ENCODE peak calls at places on chromosomes 4 and X, in eight cellular contexts. One of them, this sample, is unnamed.

GRCh38 chr4:104500452-104500851 is 5.8 kb upstream of the CXXC4 start:
- ATAC-seq in activated T-helper 17 cell treated with anti-CD3 and anti-CD28 coated beads, Interleukin-2, amount 50 U/mL, for 72 hours: no peak
- ATAC-seq in activated T-cell treated with anti-CD3 and anti-CD28 coated beads, Interleukin-2, amount 50 U/mL, for 4 hours: no peak
- ATAC-seq in right cardiac atrium: peak; percentile 87
- ATAC-seq in stimulated activated memory B cell treated with anti-CD40 and anti-IgM and Interleukin-4, amounts not matched to agents 10 μg/mL and 1 μg/mL and 100 μg/mL, for 72 hours: no peak
- ATAC-seq in HCT116: no peak
- ATAC-seq in effector memory CD8-positive, alpha-beta T cell: no peak
- ATAC-seq in heart left ventricle: peak; percentile 77
- ATAC-seq in this sample: no peak

GRCh38 chrX:17846045-17846444 is 15.1 kb downstream of the RAI2 start:
- ATAC-seq in activated T-helper 17 cell treated with anti-CD3 and anti-CD28 coated beads, Interleukin-2, amount 50 U/mL, for 72 hours: no peak
- ATAC-seq in activated T-cell treated with anti-CD3 and anti-CD28 coated beads, Interleukin-2, amount 50 U/mL, for 4 hours: no peak
- ATAC-seq in right cardiac atrium: no peak
- ATAC-seq in stimulated activated memory B cell treated with anti-CD40 and anti-IgM and Interleukin-4, amounts not matched to agents 10 μg/mL and 1 μg/mL and 100 μg/mL, for 72 hours: no peak
- ATAC-seq in HCT116: no peak
- ATAC-seq in effector memory CD8-positive, alpha-beta T cell: no peak
- ATAC-seq in heart left ventricle: no peak
- ATAC-seq in this sample: peak; percentile 48

GRCh38 chr4:53431052-53431451 is 53.6 kb downstream of the FIP1L1 start:
- ATAC-seq in activated T-helper 17 cell treated with anti-CD3 and anti-CD28 coated beads, Interleukin-2, amount 50 U/mL, for 72 hours: peak; percentile 68
- ATAC-seq in activated T-cell treated with anti-CD3 and anti-CD28 coated beads, Interleukin-2, amount 50 U/mL, for 4 hours: peak; percentile 63
- ATAC-seq in right cardiac atrium: no peak
- ATAC-seq in stimulated activated memory B cell treated with anti-CD40 and anti-IgM and Interleukin-4, amounts not matched to agents 10 μg/mL and 1 μg/mL and 100 μg/mL, for 72 hours: no peak
- ATAC-seq in HCT116: no peak
- ATAC-seq in effector memory CD8-positive, alpha-beta T cell: peak; percentile 88
- ATAC-seq in heart left ventricle: no peak
- ATAC-seq in this sample: no peak

GRCh38 chrX:1242901-1243402 is 25.7 kb upstream of the CSF2RA start:
- ATAC-seq in activated T-helper 17 cell treated with anti-CD3 and anti-CD28 coated beads, Interleukin-2, amount 50 U/mL, for 72 hours: peak; percentile 89
- ATAC-seq in activated T-cell treated with anti-CD3 and anti-CD28 coated beads, Interleukin-2, amount 50 U/mL, for 4 hours: peak; percentile 70
- ATAC-seq in right cardiac atrium: no peak
- ATAC-seq in stimulated activated memory B cell treated with anti-CD40 and anti-IgM and Interleukin-4, amounts not matched to agents 10 μg/mL and 1 μg/mL and 100 μg/mL, for 72 hours: no peak
- ATAC-seq in HCT116: no peak
- ATAC-seq in effector memory CD8-positive, alpha-beta T cell: no peak
- ATAC-seq in heart left ventricle: no peak
- ATAC-seq in this sample: no peak

GRCh38 chrX:19695884-19696283 is 180.6 kb upstream of the MAP3K15 start:
- ATAC-seq in activated T-helper 17 cell treated with anti-CD3 and anti-CD28 coated beads, Interleukin-2, amount 50 U/mL, for 72 hours: peak; percentile 68
- ATAC-seq in activated T-cell treated with anti-CD3 and anti-CD28 coated beads, Interleukin-2, amount 50 U/mL, for 4 hours: peak; percentile 63
- ATAC-seq in right cardiac atrium: no peak
- ATAC-seq in stimulated activated memory B cell treated with anti-CD40 and anti-IgM and Interleukin-4, amounts not matched to agents 10 μg/mL and 1 μg/mL and 100 μg/mL, for 72 hours: no peak
- ATAC-seq in HCT116: no peak
- ATAC-seq in effector memory CD8-positive, alpha-beta T cell: peak; percentile 58
- ATAC-seq in heart left ventricle: no peak
- ATAC-seq in this sample: no peak

GRCh38 chr4:990746-991367 is 2.3 kb downstream of the SLC26A1 start:
- ATAC-seq in activated T-helper 17 cell treated with anti-CD3 and anti-CD28 coated beads, Interleukin-2, amount 50 U/mL, for 72 hours: no peak
- ATAC-seq in activated T-cell treated with anti-CD3 and anti-CD28 coated beads, Interleukin-2, amount 50 U/mL, for 4 hours: no peak
- ATAC-seq in right cardiac atrium: no peak
- ATAC-seq in stimulated activated memory B cell treated with anti-CD40 and anti-IgM and Interleukin-4, amounts not matched to agents 10 μg/mL and 1 μg/mL and 100 μg/mL, for 72 hours: no peak
- ATAC-seq in HCT116: no peak
- ATAC-seq in effector memory CD8-positive, alpha-beta T cell: no peak
- ATAC-seq in heart left ventricle: no peak
- ATAC-seq in this sample: no peak

GRCh38 chr4:147578611-147579010 is 38.6 kb upstream of the TMEM184C start:
- ATAC-seq in activated T-helper 17 cell treated with anti-CD3 and anti-CD28 coated beads, Interleukin-2, amount 50 U/mL, for 72 hours: no peak
- ATAC-seq in activated T-cell treated with anti-CD3 and anti-CD28 coated beads, Interleukin-2, amount 50 U/mL, for 4 hours: no peak
- ATAC-seq in right cardiac atrium: no peak
- ATAC-seq in stimulated activated memory B cell treated with anti-CD40 and anti-IgM and Interleukin-4, amounts not matched to agents 10 μg/mL and 1 μg/mL and 100 μg/mL, for 72 hours: no peak
- ATAC-seq in HCT116: no peak
- ATAC-seq in effector memory CD8-positive, alpha-beta T cell: no peak
- ATAC-seq in heart left ventricle: no peak
- ATAC-seq in this sample: no peak

GRCh38 chrX:96569034-96569433 is 115.6 kb upstream of the DIAPH2 start:
- ATAC-seq in activated T-helper 17 cell treated with anti-CD3 and anti-CD28 coated beads, Interleukin-2, amount 50 U/mL, for 72 hours: no peak
- ATAC-seq in activated T-cell treated with anti-CD3 and anti-CD28 coated beads, Interleukin-2, amount 50 U/mL, for 4 hours: no peak
- ATAC-seq in right cardiac atrium: no peak
- ATAC-seq in stimulated activated memory B cell treated with anti-CD40 and anti-IgM and Interleukin-4, amounts not matched to agents 10 μg/mL and 1 μg/mL and 100 μg/mL, for 72 hours: no peak
- ATAC-seq in HCT116: no peak
- ATAC-seq in effector memory CD8-positive, alpha-beta T cell: no peak
- ATAC-seq in heart left ventricle: no peak
- ATAC-seq in this sample: no peak

GRCh38 chr4:155612074-155612473 is 54.6 kb upstream of the GUCY1A1 start:
- ATAC-seq in activated T-helper 17 cell treated with anti-CD3 and anti-CD28 coated beads, Interleukin-2, amount 50 U/mL, for 72 hours: no peak
- ATAC-seq in activated T-cell treated with anti-CD3 and anti-CD28 coated beads, Interleukin-2, amount 50 U/mL, for 4 hours: no peak
- ATAC-seq in right cardiac atrium: peak; percentile 43
- ATAC-seq in stimulated activated memory B cell treated with anti-CD40 and anti-IgM and Interleukin-4, amounts not matched to agents 10 μg/mL and 1 μg/mL and 100 μg/mL, for 72 hours: no peak
- ATAC-seq in HCT116: no peak
- ATAC-seq in effector memory CD8-positive, alpha-beta T cell: no peak
- ATAC-seq in heart left ventricle: no peak
- ATAC-seq in this sample: no peak

GRCh38 chr4:77031544-77031943 is 44.2 kb downstream of the CCNI start:
- ATAC-seq in activated T-helper 17 cell treated with anti-CD3 and anti-CD28 coated beads, Interleukin-2, amount 50 U/mL, for 72 hours: peak; percentile 83
- ATAC-seq in activated T-cell treated with anti-CD3 and anti-CD28 coated beads, Interleukin-2, amount 50 U/mL, for 4 hours: peak; percentile 78
- ATAC-seq in right cardiac atrium: no peak
- ATAC-seq in stimulated activated memory B cell treated with anti-CD40 and anti-IgM and Interleukin-4, amounts not matched to agents 10 μg/mL and 1 μg/mL and 100 μg/mL, for 72 hours: no peak
- ATAC-seq in HCT116: no peak
- ATAC-seq in effector memory CD8-positive, alpha-beta T cell: peak; percentile 98
- ATAC-seq in heart left ventricle: no peak
- ATAC-seq in this sample: no peak

GRCh38 chrX:79195027-79195426 is 50.5 kb downstream of the GPR174 start:
- ATAC-seq in activated T-helper 17 cell treated with anti-CD3 and anti-CD28 coated beads, Interleukin-2, amount 50 U/mL, for 72 hours: no peak
- ATAC-seq in activated T-cell treated with anti-CD3 and anti-CD28 coated beads, Interleukin-2, amount 50 U/mL, for 4 hours: no peak
- ATAC-seq in right cardiac atrium: no peak
- ATAC-seq in stimulated activated memory B cell treated with anti-CD40 and anti-IgM and Interleukin-4, amounts not matched to agents 10 μg/mL and 1 μg/mL and 100 μg/mL, for 72 hours: no peak
- ATAC-seq in HCT116: no peak
- ATAC-seq in effector memory CD8-positive, alpha-beta T cell: no peak
- ATAC-seq in heart left ventricle: no peak
- ATAC-seq in this sample: no peak

GRCh38 chrX:3743821-3744439 is 30.5 kb upstream of the PRKX start:
- ATAC-seq in activated T-helper 17 cell treated with anti-CD3 and anti-CD28 coated beads, Interleukin-2, amount 50 U/mL, for 72 hours: peak; percentile 91
- ATAC-seq in activated T-cell treated with anti-CD3 and anti-CD28 coated beads, Interleukin-2, amount 50 U/mL, for 4 hours: peak; percentile 87
- ATAC-seq in right cardiac atrium: no peak
- ATAC-seq in stimulated activated memory B cell treated with anti-CD40 and anti-IgM and Interleukin-4, amounts not matched to agents 10 μg/mL and 1 μg/mL and 100 μg/mL, for 72 hours: no peak
- ATAC-seq in HCT116: no peak
- ATAC-seq in effector memory CD8-positive, alpha-beta T cell: peak; percentile 97
- ATAC-seq in heart left ventricle: no peak
- ATAC-seq in this sample: no peak

GRCh38 chr4:57405359-57405758 is 295.2 kb upstream of the IGFBP7 start:
- ATAC-seq in activated T-helper 17 cell treated with anti-CD3 and anti-CD28 coated beads, Interleukin-2, amount 50 U/mL, for 72 hours: no peak
- ATAC-seq in activated T-cell treated with anti-CD3 and anti-CD28 coated beads, Interleukin-2, amount 50 U/mL, for 4 hours: no peak
- ATAC-seq in right cardiac atrium: no peak
- ATAC-seq in stimulated activated memory B cell treated with anti-CD40 and anti-IgM and Interleukin-4, amounts not matched to agents 10 μg/mL and 1 μg/mL and 100 μg/mL, for 72 hours: no peak
- ATAC-seq in HCT116: no peak
- ATAC-seq in effector memory CD8-positive, alpha-beta T cell: no peak
- ATAC-seq in heart left ventricle: no peak
- ATAC-seq in this sample: no peak

GRCh38 chr4:117137143-117137542 is 51.8 kb upstream of the TRAM1L1 start:
- ATAC-seq in activated T-helper 17 cell treated with anti-CD3 and anti-CD28 coated beads, Interleukin-2, amount 50 U/mL, for 72 hours: no peak
- ATAC-seq in activated T-cell treated with anti-CD3 and anti-CD28 coated beads, Interleukin-2, amount 50 U/mL, for 4 hours: no peak
- ATAC-seq in right cardiac atrium: no peak
- ATAC-seq in stimulated activated memory B cell treated with anti-CD40 and anti-IgM and Interleukin-4, amounts not matched to agents 10 μg/mL and 1 μg/mL and 100 μg/mL, for 72 hours: no peak
- ATAC-seq in HCT116: peak; percentile 59
- ATAC-seq in effector memory CD8-positive, alpha-beta T cell: no peak
- ATAC-seq in heart left ventricle: no peak
- ATAC-seq in this sample: no peak

GRCh38 chrX:3451566-3451965 is 105.1 kb upstream of the MXRA5 start:
- ATAC-seq in activated T-helper 17 cell treated with anti-CD3 and anti-CD28 coated beads, Interleukin-2, amount 50 U/mL, for 72 hours: no peak
- ATAC-seq in activated T-cell treated with anti-CD3 and anti-CD28 coated beads, Interleukin-2, amount 50 U/mL, for 4 hours: no peak
- ATAC-seq in right cardiac atrium: no peak
- ATAC-seq in stimulated activated memory B cell treated with anti-CD40 and anti-IgM and Interleukin-4, amounts not matched to agents 10 μg/mL and 1 μg/mL and 100 μg/mL, for 72 hours: no peak
- ATAC-seq in HCT116: no peak
- ATAC-seq in effector memory CD8-positive, alpha-beta T cell: no peak
- ATAC-seq in heart left ventricle: peak; percentile 47
- ATAC-seq in this sample: no peak

GRCh38 chr4:105767579-105767978 is 59.0 kb downstream of the GSTCD start:
- ATAC-seq in activated T-helper 17 cell treated with anti-CD3 and anti-CD28 coated beads, Interleukin-2, amount 50 U/mL, for 72 hours: no peak
- ATAC-seq in activated T-cell treated with anti-CD3 and anti-CD28 coated beads, Interleukin-2, amount 50 U/mL, for 4 hours: no peak
- ATAC-seq in right cardiac atrium: no peak
- ATAC-seq in stimulated activated memory B cell treated with anti-CD40 and anti-IgM and Interleukin-4, amounts not matched to agents 10 μg/mL and 1 μg/mL and 100 μg/mL, for 72 hours: no peak
- ATAC-seq in HCT116: no peak
- ATAC-seq in effector memory CD8-positive, alpha-beta T cell: no peak
- ATAC-seq in heart left ventricle: no peak
- ATAC-seq in this sample: no peak

GRCh38 chrX:6004529-6004928 is 224.1 kb downstream of the NLGN4X start:
- ATAC-seq in activated T-helper 17 cell treated with anti-CD3 and anti-CD28 coated beads, Interleukin-2, amount 50 U/mL, for 72 hours: no peak
- ATAC-seq in activated T-cell treated with anti-CD3 and anti-CD28 coated beads, Interleukin-2, amount 50 U/mL, for 4 hours: no peak
- ATAC-seq in right cardiac atrium: peak; percentile 74
- ATAC-seq in stimulated activated memory B cell treated with anti-CD40 and anti-IgM and Interleukin-4, amounts not matched to agents 10 μg/mL and 1 μg/mL and 100 μg/mL, for 72 hours: no peak
- ATAC-seq in HCT116: no peak
- ATAC-seq in effector memory CD8-positive, alpha-beta T cell: no peak
- ATAC-seq in heart left ventricle: no peak
- ATAC-seq in this sample: no peak

GRCh38 chrX:120301960-120302359 is 9.3 kb downstream of the TMEM255A start:
- ATAC-seq in activated T-helper 17 cell treated with anti-CD3 and anti-CD28 coated beads, Interleukin-2, amount 50 U/mL, for 72 hours: no peak
- ATAC-seq in activated T-cell treated with anti-CD3 and anti-CD28 coated beads, Interleukin-2, amount 50 U/mL, for 4 hours: no peak
- ATAC-seq in right cardiac atrium: no peak
- ATAC-seq in stimulated activated memory B cell treated with anti-CD40 and anti-IgM and Interleukin-4, amounts not matched to agents 10 μg/mL and 1 μg/mL and 100 μg/mL, for 72 hours: no peak
- ATAC-seq in HCT116: no peak
- ATAC-seq in effector memory CD8-positive, alpha-beta T cell: no peak
- ATAC-seq in heart left ventricle: no peak
- ATAC-seq in this sample: no peak

GRCh38 chr4:176760468-176760867 is 32.3 kb downstream of the VEGFC start:
- ATAC-seq in activated T-helper 17 cell treated with anti-CD3 and anti-CD28 coated beads, Interleukin-2, amount 50 U/mL, for 72 hours: no peak
- ATAC-seq in activated T-cell treated with anti-CD3 and anti-CD28 coated beads, Interleukin-2, amount 50 U/mL, for 4 hours: no peak
- ATAC-seq in right cardiac atrium: peak; percentile 24
- ATAC-seq in stimulated activated memory B cell treated with anti-CD40 and anti-IgM and Interleukin-4, amounts not matched to agents 10 μg/mL and 1 μg/mL and 100 μg/mL, for 72 hours: no peak
- ATAC-seq in HCT116: no peak
- ATAC-seq in effector memory CD8-positive, alpha-beta T cell: no peak
- ATAC-seq in heart left ventricle: no peak
- ATAC-seq in this sample: no peak

GRCh38 chr4:1767770-1768366 is 25.2 kb upstream of the FGFR3 start:
- ATAC-seq in activated T-helper 17 cell treated with anti-CD3 and anti-CD28 coated beads, Interleukin-2, amount 50 U/mL, for 72 hours: peak; percentile 39
- ATAC-seq in activated T-cell treated with anti-CD3 and anti-CD28 coated beads, Interleukin-2, amount 50 U/mL, for 4 hours: peak; percentile 54
- ATAC-seq in right cardiac atrium: peak; percentile 7
- ATAC-seq in stimulated activated memory B cell treated with anti-CD40 and anti-IgM and Interleukin-4, amounts not matched to agents 10 μg/mL and 1 μg/mL and 100 μg/mL, for 72 hours: peak; percentile 44
- ATAC-seq in HCT116: peak; percentile 71
- ATAC-seq in effector memory CD8-positive, alpha-beta T cell: peak; percentile 44
- ATAC-seq in heart left ventricle: no peak
- ATAC-seq in this sample: no peak

GRCh38 chrX:37883196-37883595 is 35.8 kb upstream of the DYNLT3 start:
- ATAC-seq in activated T-helper 17 cell treated with anti-CD3 and anti-CD28 coated beads, Interleukin-2, amount 50 U/mL, for 72 hours: no peak
- ATAC-seq in activated T-cell treated with anti-CD3 and anti-CD28 coated beads, Interleukin-2, amount 50 U/mL, for 4 hours: no peak
- ATAC-seq in right cardiac atrium: no peak
- ATAC-seq in stimulated activated memory B cell treated with anti-CD40 and anti-IgM and Interleukin-4, amounts not matched to agents 10 μg/mL and 1 μg/mL and 100 μg/mL, for 72 hours: no peak
- ATAC-seq in HCT116: no peak
- ATAC-seq in effector memory CD8-positive, alpha-beta T cell: no peak
- ATAC-seq in heart left ventricle: no peak
- ATAC-seq in this sample: no peak